ENCODE peak calls at places on chromosomes 12 and 14, in eight cellular contexts. B is lower lobe of right lung; L is breast epithelium; F is WERI-Rb-1; J is naive thymus-derived CD4-positive, alpha-beta T cell; S is neural progenitor cell; O is HCT116; Z is lung. V is an unnamed sample.

GRCh38 chr12:104569348-104570173 is 112.8 kb downstream of the CHST11 start:
- DNase-seq in B (peak; percentile 51), L (no peak), F (no peak), J (peak; percentile 29), S (no peak), O (no peak), Z (no peak), V (no peak)

GRCh38 chr12:122886851-122887816 is 8.8 kb downstream of the VPS37B start:
- DNase-seq in B (no peak), L (no peak), F (peak; percentile 94), J (no peak), S (peak; percentile 52), O (peak; percentile 81), Z (no peak), V (peak; percentile 59)

GRCh38 chr12:4217091-4217490 is 56.5 kb upstream of the CCND2 start:
- DNase-seq in B (no peak), L (no peak), F (no peak), J (no peak), S (no peak), O (no peak), Z (no peak), V (no peak)

GRCh38 chr12:118164798-118165486 is 29.0 kb downstream of the PEBP1 start:
- DNase-seq in B (no peak), L (no peak), F (peak; percentile 41), J (no peak), S (peak; percentile 67), O (peak; percentile 18), Z (peak; percentile 36), V (peak; percentile 88)

GRCh38 chr12:108831309-108831991 is 25.9 kb downstream of the SSH1 start:
- DNase-seq in B (peak; percentile 15), L (no peak), F (no peak), J (no peak), S (no peak), O (no peak), Z (no peak), V (no peak)

GRCh38 chr14:103311171-103311997 is 22.7 kb upstream of the EIF5 start:
- DNase-seq in B (no peak), L (no peak), F (no peak), J (no peak), S (no peak), O (no peak), Z (no peak), V (no peak)

GRCh38 chr14:74290415-74290814 is 12.3 kb downstream of the ABCD4 start:
- DNase-seq in B (no peak), L (no peak), F (peak; percentile 35), J (peak; percentile 18), S (peak; percentile 55), O (no peak), Z (no peak), V (peak; percentile 70)

GRCh38 chr14:68282479-68283377 is 463.1 kb downstream of the RAD51B start:
- DNase-seq in B (no peak), L (no peak), F (peak; percentile 16), J (peak; percentile 66), S (no peak), O (no peak), Z (no peak), V (no peak)

GRCh38 chr14:85579957-85580356 is 50.0 kb downstream of the FLRT2 start:
- DNase-seq in B (no peak), L (no peak), F (no peak), J (no peak), S (peak; percentile 14), O (no peak), Z (no peak), V (no peak)

GRCh38 chr12:110047297-110047940 is 903 bp downstream of the C12orf76 start:
- DNase-seq in B (no peak), L (no peak), F (no peak), J (no peak), S (no peak), O (no peak), Z (no peak), V (no peak)

GRCh38 chr14:28766505-28767238 is at the start of gene FOXG1:
- DNase-seq in B (peak; percentile 12), L (no peak), F (no peak), J (no peak), S (peak; percentile 86), O (no peak), Z (no peak), V (peak; percentile 89)

DNA sequence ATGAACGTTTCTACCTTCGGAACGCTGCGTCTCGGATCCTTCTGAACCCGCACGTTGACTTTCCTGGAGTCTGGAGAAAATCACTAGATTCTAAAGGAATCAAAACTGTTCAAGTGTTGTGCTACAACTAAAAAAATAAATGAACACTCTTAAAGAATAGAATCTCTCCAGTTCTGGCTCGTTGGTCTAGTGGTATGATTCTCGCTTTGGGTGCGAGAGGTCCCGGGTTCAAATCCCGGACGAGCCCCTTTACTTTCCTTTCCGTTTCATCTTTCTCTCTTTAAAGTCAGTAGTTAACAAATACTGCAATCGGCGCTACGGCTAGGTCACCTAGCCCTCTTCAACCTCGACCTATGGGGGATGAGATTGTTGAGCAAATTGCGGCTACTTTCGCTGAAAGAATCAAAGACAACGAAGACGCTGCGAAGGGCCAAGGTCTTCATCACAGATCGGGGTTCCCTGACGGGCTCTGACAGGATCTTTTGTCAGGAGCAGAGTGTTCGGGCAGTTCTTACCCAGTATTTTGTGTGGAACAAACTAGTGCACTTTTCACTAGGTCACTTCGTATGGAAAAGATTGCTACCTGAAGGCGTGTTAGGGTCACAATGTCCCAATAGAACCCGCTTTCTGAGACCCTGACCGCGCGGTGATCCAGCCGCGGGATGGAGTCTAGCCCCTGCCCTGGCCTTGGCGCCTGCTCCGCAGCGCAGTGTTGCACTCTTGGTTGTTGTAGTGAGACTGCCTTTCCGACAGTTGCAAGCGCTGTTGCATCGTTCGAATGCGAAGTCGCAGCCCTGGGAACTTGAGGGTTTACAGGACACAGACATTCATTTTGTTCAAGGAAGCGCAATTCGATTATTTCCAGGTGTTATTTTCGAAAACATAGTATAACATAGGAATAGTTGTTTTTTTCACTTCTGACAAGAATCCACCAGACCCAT is 8.4 kb downstream of the OR6S1 start:
- DNase-seq in B (no peak), L (no peak), F (no peak), J (peak; percentile 66), S (peak; percentile 87), O (no peak), Z (peak; percentile 51), V (peak; percentile 94)
- H3K4me3 ChIP-seq in B (peak overlapping the region; percentile 40), L (peak overlapping the region; percentile 53), F (no peak overlapping the region), J (peak overlapping the region; percentile 51), S (peak overlapping the region; percentile 61), O (peak overlapping the region; percentile 42), Z (no peak overlapping the region), V (peak overlapping the region; percentile 94)

GRCh38 chr12:2825133-2825532 is 9.7 kb downstream of the NRIP2 start:
- DNase-seq in B (no peak), L (no peak), F (no peak), J (no peak), S (peak; percentile 49), O (no peak), Z (no peak), V (peak; percentile 79)
- H3K27ac ChIP-seq in B (no peak overlapping the region), L (no peak overlapping the region), F (no peak overlapping the region), J (no peak overlapping the region), S (peak overlapping the region; percentile 88), O (no peak overlapping the region), Z (no peak overlapping the region), V (peak overlapping the region; percentile 54)

DNA sequence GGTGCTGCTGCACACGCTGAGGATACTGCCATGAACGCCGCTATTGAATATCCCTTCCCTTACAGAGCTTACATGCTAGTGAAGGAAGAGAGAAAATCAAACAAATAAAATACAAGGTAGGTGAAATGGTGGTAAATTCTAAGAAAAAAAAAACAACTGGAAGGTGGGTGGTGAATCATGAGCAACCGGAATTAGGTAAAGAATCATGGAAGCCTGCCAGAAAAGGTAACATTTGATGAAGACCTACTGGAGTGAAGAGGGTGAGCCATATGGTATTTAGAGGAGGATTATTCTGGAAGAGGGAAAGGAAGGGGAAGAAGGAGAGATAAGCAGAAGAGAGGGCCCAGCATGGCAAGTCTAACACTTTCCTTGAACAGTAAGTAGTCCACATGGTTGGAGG is 76.1 kb downstream of the LRIG3 start:
- DNase-seq in B (no peak), L (no peak), F (no peak), J (no peak), S (no peak), O (no peak), Z (no peak), V (no peak)
- H3K9me3 ChIP-seq in B (no peaks in the 10 kb centered on the region), L (no peaks in the 10 kb centered on the region), F (peaks cover 7% of the 10 kb centered on the region), J (no peaks in the 10 kb centered on the region), S (no peaks in the 10 kb centered on the region), O (no peaks in the 10 kb centered on the region), Z (no peaks in the 10 kb centered on the region), V (peaks cover 27% of the 10 kb centered on the region)

DNA sequence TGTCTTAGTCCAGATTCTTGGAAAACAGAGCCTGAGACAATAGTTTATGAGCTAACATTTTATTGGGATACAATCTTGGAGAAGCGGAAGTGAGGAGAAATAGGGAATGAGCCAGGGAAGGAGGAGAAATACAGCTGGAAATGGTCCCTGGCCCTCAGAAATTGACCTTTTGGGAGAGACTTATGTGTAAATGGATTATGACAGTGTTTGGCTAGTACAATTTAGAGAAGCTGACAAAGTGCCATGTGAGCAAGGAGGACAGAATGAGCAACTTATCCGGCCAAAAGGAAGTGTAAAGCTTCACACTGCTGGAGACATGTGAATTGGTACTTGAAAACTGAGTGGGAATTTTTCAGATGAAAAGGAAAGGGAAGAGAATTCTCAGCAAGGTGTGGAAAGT is 2.9 kb downstream of the GLIPR1 start:
- DNase-seq in B (no peak), L (no peak), F (no peak), J (no peak), S (no peak), O (no peak), Z (no peak), V (peak; percentile 50)
- H3K4me3 ChIP-seq in B (peak overlapping the region; percentile 48), L (peak overlapping the region; percentile 26), F (no peak overlapping the region), J (peak overlapping the region; percentile 82), S (no peak overlapping the region), O (no peak overlapping the region), Z (no peak overlapping the region), V (no peak overlapping the region)

GRCh38 chr12:24913953-24914352 is 34.9 kb downstream of the BCAT1 start:
- DNase-seq in B (no peak), L (no peak), F (no peak), J (no peak), S (no peak), O (no peak), Z (no peak), V (no peak)

GRCh38 chr12:24907464-24907863 is 41.4 kb downstream of the BCAT1 start:
- DNase-seq in B (no peak), L (no peak), F (no peak), J (no peak), S (no peak), O (no peak), Z (no peak), V (no peak)

GRCh38 chr12:24913130-24913529 is 35.8 kb downstream of the BCAT1 start:
- DNase-seq in B (no peak), L (no peak), F (no peak), J (no peak), S (no peak), O (no peak), Z (no peak), V (no peak)

GRCh38 chr12:24909667-24910066 is 39.2 kb downstream of the BCAT1 start:
- DNase-seq in B (peak; percentile 70), L (no peak), F (no peak), J (no peak), S (no peak), O (no peak), Z (peak; percentile 42), V (no peak)

DNA sequence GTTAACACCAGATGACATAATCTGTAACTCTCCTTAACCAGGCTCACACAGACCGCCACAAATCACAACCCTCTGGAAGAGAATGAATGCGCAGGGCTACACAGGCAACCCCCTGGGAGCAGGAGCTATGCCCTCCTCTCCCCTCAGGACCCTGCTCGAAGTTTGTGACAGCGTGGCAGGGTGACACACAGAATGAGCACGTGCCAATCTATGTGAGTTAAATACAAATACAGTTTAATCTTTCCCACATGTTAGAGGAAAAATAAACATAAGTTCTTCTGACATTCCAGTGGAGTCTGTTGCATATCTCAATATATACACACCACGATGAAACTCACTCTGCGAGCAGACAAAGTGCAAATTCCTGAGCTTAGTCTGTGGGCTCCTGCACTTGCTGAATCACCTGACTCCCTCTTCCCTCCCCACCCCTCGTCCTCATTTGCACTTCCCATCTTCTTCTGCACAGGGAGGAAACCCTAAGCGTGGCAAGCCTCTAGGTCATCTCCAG is 37.6 kb downstream of the BCAT1 start:
- DNase-seq in B (no peak), L (no peak), F (peak; percentile 59), J (no peak), S (no peak), O (no peak), Z (no peak), V (no peak)
- H3K27ac ChIP-seq in B (no peak overlapping the region), L (no peak overlapping the region), F (no peak overlapping the region), J (no peak overlapping the region), S (no peak overlapping the region), O (no peak overlapping the region), Z (no peak overlapping the region), V (peak overlapping the region; percentile 24)

V was measured in endodermal cell.